ENCODE peak calls at places on chromosomes 6 and 20, in eight cellular contexts. Q, X, M, N, K, V, O and R are unnamed samples.

GRCh38 chr20:37807901-37808751 is 94.8 kb upstream of the VSTM2L start:
- DNase-seq in N (no peak), V (no peak), M (no peak), O (no peak), K (no peak), Q (no peak), X (no peak), R (no peak)

GRCh38 chr20:54643761-54644160 is 168.4 kb downstream of the DOK5 start:
- DNase-seq in X (no peak), V (no peak), K (peak; percentile 91), M (no peak), O (no peak), Q (peak; percentile 21), N (no peak), R (no peak)

GRCh38 chr20:840858-841567 is 7.5 kb downstream of the FAM110A start:
- DNase-seq in M (no peak), K (no peak), O (peak; percentile 76), V (no peak), Q (no peak), N (no peak), X (peak; percentile 59), R (no peak)

GRCh38 chr20:38017959-38018358 is 15.3 kb downstream of the TTI1 start:
- DNase-seq in X (no peak), V (no peak), M (no peak), O (no peak), Q (no peak), K (no peak), N (no peak), R (no peak)

GRCh38 chr20:39516964-39517363 is 554.8 kb downstream of the DHX35 start:
- DNase-seq in Q (no peak), K (no peak), N (no peak), V (no peak), X (no peak), M (no peak), O (no peak), R (no peak)

GRCh38 chr6:111534366-111534765 is 51.3 kb upstream of the REV3L start:
- DNase-seq in K (peak; percentile 45), V (peak; percentile 73), X (no peak), O (peak; percentile 88), N (no peak), Q (peak; percentile 45), M (no peak), R (no peak)

GRCh38 chr6:39199541-39199940 is 29.7 kb downstream of the KCNK5 start:
- DNase-seq in O (no peak), Q (no peak), V (no peak), N (no peak), M (no peak), K (no peak), X (no peak), R (no peak)

GRCh38 chr20:57620999-57621398 is 773 bp upstream of the ZBP1 start:
- DNase-seq in X (peak; percentile 71), O (peak; percentile 26), Q (no peak), V (no peak), N (no peak), K (no peak), M (peak; percentile 56), R (no peak)

GRCh38 chr20:23161968-23162696 is 76.0 kb upstream of the CD93 start:
- DNase-seq in V (peak; percentile 67), N (no peak), Q (peak; percentile 95), K (peak; percentile 95), X (peak; percentile 28), O (peak; percentile 90), M (no peak), R (no peak)

GRCh38 chr6:36852481-36853147 is 13.4 kb upstream of the CPNE5 start:
- DNase-seq in O (no peak), M (no peak), X (no peak), N (no peak), K (peak; percentile 67), V (no peak), Q (peak; percentile 57), R (no peak)

GRCh38 chr20:50540620-50541605 is 30.7 kb downstream of the PTPN1 start:
- DNase-seq in O (no peak), N (peak; percentile 91), Q (no peak), X (no peak), M (no peak), K (peak; percentile 79), V (no peak), R (no peak)

GRCh38 chr20:63701329-63702035 is 5.0 kb downstream of the TNFRSF6B start:
- DNase-seq in O (no peak), K (no peak), Q (no peak), M (no peak), V (peak; percentile 16), N (no peak), X (no peak), R (no peak)

GRCh38 chr6:147808631-147809030 is 300.1 kb downstream of the SAMD5 start:
- DNase-seq in X (no peak), K (peak; percentile 63), M (no peak), V (no peak), O (no peak), Q (no peak), N (no peak), R (no peak)
- H3K9me3 ChIP-seq in X (no peaks in the 10 kb centered on the region), K (no peaks in the 10 kb centered on the region), M (peaks cover 5% of the 10 kb centered on the region), V (no peaks in the 10 kb centered on the region), O (no peaks in the 10 kb centered on the region), Q (no peaks in the 10 kb centered on the region), N (no peaks in the 10 kb centered on the region), R (no peaks in the 10 kb centered on the region)

GRCh38 chr6:134229520-134229919 is 88.4 kb downstream of the SGK1 start:
- DNase-seq in N (no peak), M (no peak), O (no peak), X (no peak), Q (no peak), V (no peak), K (no peak), R (no peak)

GRCh38 chr6:134221250-134221649 is 96.7 kb downstream of the SGK1 start:
- DNase-seq in X (no peak), V (no peak), K (no peak), Q (no peak), O (no peak), M (no peak), N (no peak), R (no peak)

DNA sequence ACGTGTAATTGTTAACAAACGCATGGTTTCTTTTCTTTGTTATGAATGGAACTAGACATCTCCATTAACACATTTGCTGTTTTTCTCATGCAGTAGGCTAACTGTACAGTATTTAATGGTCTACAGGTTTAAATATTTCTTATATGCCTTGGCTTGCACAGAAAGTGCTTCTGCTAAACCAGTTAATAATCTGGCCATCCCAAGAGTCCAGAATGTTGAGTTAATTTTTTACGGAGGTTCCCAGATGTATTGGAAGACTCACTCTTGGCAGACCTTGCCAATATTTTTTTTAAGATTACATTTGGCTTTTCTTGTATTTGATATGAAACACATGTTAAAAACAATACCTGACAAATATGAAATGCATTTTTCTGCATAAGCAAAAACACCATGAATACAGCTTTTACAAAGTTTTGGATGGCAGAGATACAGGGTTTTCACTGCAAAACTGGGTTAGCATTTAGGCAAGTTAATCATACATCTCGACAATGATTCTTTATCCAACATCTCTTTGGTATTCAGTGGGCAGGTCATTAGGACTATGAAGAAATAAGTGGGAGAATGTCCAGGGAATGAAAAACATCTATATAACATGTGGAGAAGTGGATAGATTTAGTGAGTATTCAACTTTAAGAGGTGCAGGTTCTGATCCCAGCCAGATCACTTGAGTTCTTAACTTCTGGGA is 94.0 kb downstream of the SGK1 start:
- DNase-seq in O (no peak), X (no peak), V (no peak), N (no peak), Q (no peak), K (peak; percentile 19), M (no peak), R (no peak)
- H3K4me3 ChIP-seq in O (no peak overlapping the region), X (no peak overlapping the region), V (no peak overlapping the region), N (no peak overlapping the region), Q (no peak overlapping the region), K (no peak overlapping the region), M (no peak overlapping the region), R (no peak overlapping the region)

GRCh38 chr6:17408081-17408480 is 14.7 kb downstream of the CAP2 start:
- DNase-seq in Q (no peak), K (no peak), N (no peak), X (no peak), M (no peak), V (no peak), O (no peak), R (no peak)

GRCh38 chr6:17413313-17413750 is 19.9 kb downstream of the CAP2 start:
- DNase-seq in O (no peak), V (no peak), Q (no peak), N (no peak), X (no peak), K (peak; percentile 58), M (no peak), R (no peak)

GRCh38 chr6:17405944-17406245 is 12.5 kb downstream of the CAP2 start:
- DNase-seq in N (no peak), M (no peak), K (no peak), O (peak; percentile 49), X (no peak), V (no peak), Q (no peak), R (no peak)

DNA sequence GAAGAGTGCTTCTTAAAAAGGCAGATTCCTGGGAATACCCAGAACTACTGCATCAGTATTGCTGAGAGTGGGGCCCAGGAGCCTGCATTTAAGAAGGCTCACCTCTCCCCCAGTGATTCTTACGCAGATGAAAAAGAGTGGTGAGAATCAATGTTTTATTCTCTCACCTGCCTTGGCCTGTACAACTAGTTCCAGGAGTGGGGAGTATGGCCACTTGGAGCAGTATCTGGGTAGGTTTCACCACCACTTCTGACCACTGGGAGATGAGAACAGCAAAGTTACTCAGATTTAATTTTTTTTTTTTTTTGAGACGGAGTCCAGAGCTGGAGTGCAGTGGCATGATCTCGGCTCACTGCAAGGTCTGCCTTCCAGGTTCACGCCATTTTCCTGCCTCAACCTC is 16.9 kb downstream of the CAP2 start:
- DNase-seq in X (no peak), Q (no peak), N (no peak), K (no peak), O (no peak), V (no peak), M (no peak), R (no peak)
- H3K27me3 ChIP-seq in X (no peaks in the 10 kb centered on the region), Q (no peaks in the 10 kb centered on the region), N (no peaks in the 10 kb centered on the region), K (no peaks in the 10 kb centered on the region), O (no peaks in the 10 kb centered on the region), V (no peaks in the 10 kb centered on the region), M (no peaks in the 10 kb centered on the region), R (no peaks in the 10 kb centered on the region)

DNA sequence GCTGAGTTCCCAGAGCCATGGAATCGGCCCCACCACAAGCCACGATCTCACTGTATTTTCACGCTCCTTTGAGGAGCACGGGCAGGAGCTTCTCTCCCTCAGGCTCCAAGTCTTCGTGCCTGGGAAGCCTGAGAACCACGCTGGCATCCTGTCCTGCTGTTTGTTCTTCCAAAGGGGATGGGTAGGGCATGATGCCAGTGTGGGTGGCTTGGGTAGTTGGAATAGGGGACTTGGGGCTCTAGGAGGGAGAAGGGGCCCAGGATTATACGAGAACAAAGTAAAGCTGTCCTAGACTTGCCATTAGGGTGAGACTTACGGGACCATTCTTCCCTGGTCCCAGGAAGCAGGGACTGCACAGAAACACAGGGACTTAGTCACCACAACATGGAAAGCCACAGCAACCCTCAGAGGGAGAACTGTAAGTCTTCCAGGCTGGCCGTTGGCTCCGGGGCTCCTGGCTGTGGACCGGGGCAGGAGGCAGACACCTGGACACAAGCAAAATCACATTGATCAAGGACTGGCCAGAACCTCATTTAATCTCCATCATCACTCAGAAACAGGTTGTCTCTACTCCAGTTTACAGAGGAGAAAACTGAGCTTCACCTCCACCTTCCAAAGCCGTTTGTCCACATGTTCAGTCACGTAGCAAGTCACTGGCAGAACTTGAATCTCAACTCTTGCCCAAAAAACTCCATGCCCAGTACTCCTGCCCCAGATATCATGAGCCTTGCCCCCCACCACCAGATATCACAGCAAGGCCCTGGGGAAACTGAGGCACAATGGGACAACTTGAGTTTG is 1.3 kb downstream of the CCN5 start:
- DNase-seq in M (no peak), Q (no peak), N (no peak), X (no peak), O (no peak), V (no peak), K (no peak), R (no peak)
- H3K9me3 ChIP-seq in M (no peaks in the 10 kb centered on the region), Q (no peaks in the 10 kb centered on the region), N (no peaks in the 10 kb centered on the region), X (no peaks in the 10 kb centered on the region), O (no peaks in the 10 kb centered on the region), V (no peaks in the 10 kb centered on the region), K (no peaks in the 10 kb centered on the region), R (no peaks in the 10 kb centered on the region)